ENCODE peak calls at places on chromosomes 6 and 20, in eight cellular contexts. E, P, S, K, W, H, J and C are unnamed samples.

GRCh38 chr20:373171-373890 is 7.2 kb upstream of the TRIB3 start:
- DNase-seq in E (no peak), P (no peak), S (peak), K (peak), W (peak), H (peak), J (no peak), C (no peak)

GRCh38 chr6:66558189-66558588 is 851.2 kb upstream of the EYS start:
- DNase-seq in E (no peak), P (no peak), S (no peak), K (peak), W (no peak), H (no peak), J (no peak), C (no peak)

GRCh38 chr6:113457156-113457555 is 400.0 kb upstream of the MARCKS start:
- DNase-seq in E (no peak), P (peak), S (peak), K (no peak), W (no peak), H (no peak), J (no peak), C (no peak)

GRCh38 chr6:13990830-13991229 is 66.1 kb downstream of the RNF182 start:
- DNase-seq in E (no peak), P (no peak), S (no peak), K (no peak), W (no peak), H (no peak), J (no peak), C (no peak)

GRCh38 chr20:41221614-41222218 is 84.4 kb downstream of the PLCG1 start:
- DNase-seq in E (no peak), P (no peak), S (no peak), K (no peak), W (no peak), H (no peak), J (no peak), C (no peak)

GRCh38 chr6:143673638-143674037 is 4.1 kb upstream of the PHACTR2 start:
- DNase-seq in E (no peak), P (no peak), S (peak), K (peak), W (no peak), H (no peak), J (peak), C (no peak)

GRCh38 chr20:46857061-46857831 is 37.4 kb upstream of the EYA2 start:
- DNase-seq in E (no peak), P (no peak), S (no peak), K (no peak), W (no peak), H (no peak), J (no peak), C (no peak)

GRCh38 chr6:52317841-52318581 is 33.5 kb upstream of the MCM3 start:
- DNase-seq in E (no peak), P (no peak), S (no peak), K (peak), W (no peak), H (no peak), J (no peak), C (no peak)

GRCh38 chr6:137579612-137580011 is 85.4 kb upstream of the OLIG3 start:
- DNase-seq in E (no peak), P (no peak), S (no peak), K (no peak), W (no peak), H (no peak), J (no peak), C (no peak)

GRCh38 chr6:16363749-16364148 is 125.4 kb downstream of the GMPR start:
- DNase-seq in E (no peak), P (no peak), S (no peak), K (no peak), W (no peak), H (no peak), J (no peak), C (no peak)

GRCh38 chr6:37565267-37566208 is 65.8 kb upstream of the CCDC167 start:
- DNase-seq in E (no peak), P (no peak), S (peak), K (no peak), W (peak), H (peak), J (no peak), C (no peak)

GRCh38 chr6:40480678-40481077 is 106.5 kb downstream of the LRFN2 start:
- DNase-seq in E (no peak), P (no peak), S (no peak), K (no peak), W (no peak), H (no peak), J (no peak), C (no peak)

GRCh38 chr20:47319517-47320252 is 36.8 kb downstream of the ZMYND8 start:
- DNase-seq in E (peak), P (peak), S (peak), K (no peak), W (peak), H (no peak), J (peak), C (no peak)

GRCh38 chr6:55239099-55239498 is 64.8 kb downstream of the HCRTR2 start:
- DNase-seq in E (no peak), P (no peak), S (peak), K (no peak), W (no peak), H (no peak), J (no peak), C (peak)

GRCh38 chr6:151962246-151962846 is 154.9 kb downstream of the ESR1 start:
- DNase-seq in E (no peak), P (no peak), S (no peak), K (peak), W (no peak), H (no peak), J (no peak), C (no peak)

GRCh38 chr6:89581669-89582068 is 56.9 kb downstream of the LYRM2 start:
- DNase-seq in E (no peak), P (no peak), S (no peak), K (no peak), W (no peak), H (no peak), J (no peak), C (no peak)

GRCh38 chr6:4401408-4402367 is 266.3 kb upstream of the ECI2 start:
- DNase-seq in E (no peak), P (no peak), S (peak), K (no peak), W (no peak), H (no peak), J (no peak), C (no peak)

GRCh38 chr20:47358672-47359532 is 2.4 kb upstream of the ZMYND8 start:
- DNase-seq in E (peak), P (peak), S (peak), K (peak), W (peak), H (peak), J (peak), C (no peak)

GRCh38 chr6:23663652-23664051 is 462.4 kb upstream of the NRSN1 start:
- DNase-seq in E (no peak), P (no peak), S (no peak), K (no peak), W (no peak), H (peak), J (no peak), C (no peak)

GRCh38 chr6:44409207-44409796 is 21.8 kb downstream of the CDC5L start:
- DNase-seq in E (no peak), P (no peak), S (no peak), K (no peak), W (no peak), H (no peak), J (no peak), C (no peak)

GRCh38 chr6:129050086-129050485 is 167.1 kb downstream of the LAMA2 start:
- DNase-seq in E (no peak), P (no peak), S (no peak), K (no peak), W (no peak), H (no peak), J (no peak), C (no peak)

GRCh38 chr6:105209950-105210706 is 30.3 kb upstream of the POPDC3 start:
- DNase-seq in E (no peak), P (no peak), S (peak), K (peak), W (peak), H (no peak), J (no peak), C (no peak)

GRCh38 chr6:37130704-37131103 is 39.2 kb upstream of the PIM1 start:
- DNase-seq in E (peak), P (peak), S (peak), K (peak), W (no peak), H (no peak), J (peak), C (no peak)

GRCh38 chr20:58048096-58048702 is 180.3 kb downstream of the ANKRD60 start:
- DNase-seq in E (peak), P (no peak), S (peak), K (peak), W (peak), H (no peak), J (no peak), C (peak)

GRCh38 chr6:21208796-21209186 is 384.8 kb upstream of the SOX4 start:
- DNase-seq in E (no peak), P (no peak), S (no peak), K (no peak), W (no peak), H (no peak), J (no peak), C (no peak)

GRCh38 chr6:122995930-122996796 is at the start of gene CLVS2:
- DNase-seq in E (no peak), P (peak), S (no peak), K (no peak), W (peak), H (peak), J (no peak), C (no peak)

GRCh38 chr6:120604510-120604909 is 729.8 kb downstream of the TBC1D32 start:
- DNase-seq in E (no peak), P (no peak), S (no peak), K (no peak), W (no peak), H (no peak), J (no peak), C (no peak)

GRCh38 chr20:37042986-37043972 is 52.5 kb downstream of the RBL1 start:
- DNase-seq in E (no peak), P (no peak), S (no peak), K (no peak), W (no peak), H (no peak), J (no peak), C (no peak)

GRCh38 chr6:35731414-35731735 is 5.5 kb upstream of the ARMC12 start:
- DNase-seq in E (peak), P (peak), S (peak), K (peak), W (peak), H (peak), J (peak), C (no peak)

GRCh38 chr6:13507306-13507855 is 20.0 kb upstream of the GFOD1 start:
- DNase-seq in E (no peak), P (no peak), S (no peak), K (no peak), W (no peak), H (no peak), J (no peak), C (no peak)

GRCh38 chr6:14953806-14954205 is 292.1 kb upstream of the JARID2 start:
- DNase-seq in E (no peak), P (no peak), S (no peak), K (no peak), W (no peak), H (no peak), J (no peak), C (no peak)

GRCh38 chr6:14286144-14286543 is 168.6 kb downstream of the CD83 start:
- DNase-seq in E (no peak), P (no peak), S (no peak), K (no peak), W (no peak), H (no peak), J (no peak), C (no peak)

GRCh38 chr6:106744781-106745180 is 115.4 kb downstream of the QRSL1 start:
- DNase-seq in E (no peak), P (no peak), S (no peak), K (no peak), W (no peak), H (no peak), J (no peak), C (no peak)

GRCh38 chr20:406200-407096 is 1.7 kb upstream of the RBCK1 start:
- DNase-seq in E (no peak), P (no peak), S (no peak), K (no peak), W (no peak), H (no peak), J (no peak), C (no peak)

GRCh38 chr20:2658414-2659354 is 5.3 kb downstream of the IDH3B start:
- DNase-seq in E (no peak), P (no peak), S (no peak), K (peak), W (peak), H (no peak), J (no peak), C (no peak)
- TF ChIP-seq POLR2AphosphoS5 in E (no peak), P (no peak), S (peak), K (peak), W (no peak), H (peak), J (no peak), C (peak)

DNA sequence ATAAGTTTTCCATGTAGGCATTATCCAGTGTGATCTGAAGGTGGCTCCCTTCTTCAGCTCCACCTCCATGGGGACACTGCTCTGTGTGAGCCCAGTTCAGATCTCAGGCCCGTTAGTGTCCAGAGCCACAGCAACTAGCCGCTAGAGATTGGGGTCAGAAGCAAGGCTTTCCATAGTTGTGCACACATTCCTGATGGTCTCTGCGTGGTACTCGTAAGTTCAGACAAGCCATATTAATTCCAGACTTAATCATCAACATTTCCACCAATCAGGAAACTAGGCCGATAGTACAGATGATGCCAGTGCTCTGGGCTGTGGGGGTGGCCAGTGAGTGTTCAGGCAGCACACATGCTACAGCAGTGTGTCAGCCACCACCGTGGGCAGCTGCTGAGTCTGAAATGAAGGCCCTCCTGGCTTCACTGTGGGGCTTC is 17.5 kb upstream of the SYNCRIP start:
- DNase-seq in E (no peak), P (no peak), S (no peak), K (peak), W (peak), H (peak), J (no peak), C (no peak)
- H3K4me3 ChIP-seq in E (no peak), P (no peak), S (no peak), K (peak), W (no peak), H (peak), J (no peak), C (no peak)

DNA sequence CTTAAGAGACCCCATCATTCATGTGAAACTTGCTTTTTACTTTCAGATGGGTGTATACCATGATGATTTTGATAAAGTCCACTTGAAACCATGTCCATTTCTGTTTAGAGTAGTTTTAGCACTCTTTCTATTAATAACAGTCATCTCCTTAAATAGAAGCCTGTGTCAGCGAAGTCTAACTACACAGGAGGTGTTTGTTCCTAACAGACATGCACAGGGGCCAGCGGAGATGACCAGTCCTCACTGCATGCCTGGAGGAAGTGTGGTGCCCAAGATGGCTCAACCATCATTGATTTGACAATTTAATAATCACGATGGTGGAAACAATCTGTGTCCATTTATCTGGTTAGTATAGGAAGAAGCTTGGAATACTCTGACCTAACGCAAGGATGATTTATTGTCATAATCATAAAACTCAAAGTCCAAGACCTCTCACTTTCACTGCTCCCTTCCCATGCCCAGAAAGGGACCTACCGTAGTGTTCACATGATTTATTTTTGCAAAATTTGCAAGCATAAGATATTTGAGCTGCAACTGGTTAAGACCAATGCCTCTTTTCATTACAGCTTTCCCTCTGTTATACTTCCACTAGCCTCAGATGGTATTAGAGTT is 31.0 kb upstream of the CLIC5 start:
- DNase-seq in E (no peak), P (no peak), S (no peak), K (no peak), W (no peak), H (no peak), J (no peak), C (no peak)
- TF ChIP-seq POLR2AphosphoS5 in E (no peak), P (no peak), S (no peak), K (no peak), W (no peak), H (no peak), J (no peak), C (no peak)

DNA sequence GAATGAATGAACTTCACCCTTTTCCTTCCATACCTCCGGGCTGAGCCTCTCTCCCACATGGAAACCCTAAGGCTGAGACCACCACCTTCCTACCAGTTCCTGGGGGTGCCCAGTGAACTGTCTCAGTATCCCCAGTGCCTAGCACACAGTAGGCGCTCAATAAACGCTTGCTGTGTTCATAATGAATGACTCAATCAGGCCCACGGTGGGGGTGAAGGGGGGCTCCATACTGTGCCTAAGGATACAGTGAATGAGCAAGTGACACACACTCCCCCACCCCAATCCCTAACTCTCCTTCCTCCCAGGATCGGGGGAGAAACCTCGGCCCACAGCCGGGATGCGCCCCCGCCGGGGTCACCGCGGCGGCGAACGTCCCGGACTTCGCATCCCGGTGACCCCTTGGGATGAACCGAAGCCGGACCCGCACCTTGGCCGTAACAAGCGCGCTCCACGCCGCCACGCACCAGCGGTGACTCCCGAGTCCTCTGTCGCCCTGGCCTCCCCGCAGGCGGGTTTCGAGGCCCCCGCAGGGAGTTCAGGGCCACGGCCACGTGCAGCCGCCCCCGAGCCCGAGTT is 592 bp downstream of the KCNG1 start:
- DNase-seq in E (no peak), P (no peak), S (no peak), K (no peak), W (no peak), H (no peak), J (no peak), C (no peak)
- H3K4me3 ChIP-seq in E (peak), P (peak), S (no peak), K (peak), W (peak), H (peak), J (peak), C (peak)

DNA sequence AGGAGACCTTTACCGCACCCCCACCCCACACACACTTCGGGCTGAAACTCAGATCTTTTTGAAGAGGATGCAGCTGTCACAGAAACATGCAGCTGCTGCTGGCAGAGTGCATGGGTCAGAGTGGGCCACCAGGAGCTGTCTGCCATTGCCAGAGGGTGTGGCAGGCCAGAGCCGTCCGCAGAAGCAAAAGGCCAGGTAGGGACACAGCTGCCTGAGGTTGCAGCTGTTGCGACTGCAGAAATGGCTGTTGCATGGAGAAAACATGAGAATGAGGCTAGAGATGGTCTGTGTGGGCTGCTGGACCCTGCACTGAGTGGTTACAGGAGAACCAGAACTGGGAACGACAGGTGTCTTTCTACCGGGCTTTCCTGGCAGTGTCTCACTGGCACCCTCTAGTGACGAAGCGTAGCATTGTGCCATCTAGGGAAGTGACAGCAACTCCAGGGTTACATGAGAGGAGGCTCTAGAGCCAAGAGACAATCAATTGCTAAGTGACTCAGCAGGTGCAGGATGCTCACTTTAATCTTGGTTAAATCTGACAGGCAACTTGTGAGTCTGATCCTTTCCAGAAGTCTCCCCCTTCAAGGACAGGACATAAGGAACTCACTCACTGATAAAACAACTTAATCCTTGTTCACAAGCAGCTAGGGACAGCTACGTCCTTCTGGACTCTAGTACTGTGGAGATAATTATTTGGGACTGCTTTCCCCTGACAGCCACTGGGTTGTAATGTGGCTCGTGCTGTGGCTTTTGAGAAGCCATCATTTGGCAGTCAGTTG is 29.1 kb upstream of the SERPINB9 start:
- DNase-seq in E (peak), P (peak), S (peak), K (peak), W (peak), H (peak), J (peak), C (peak)
- TF ChIP-seq POLR2AphosphoS5 in E (peak), P (no peak), S (no peak), K (no peak), W (peak), H (peak), J (no peak), C (no peak)

GRCh38 chr6:72262254-72262653 is 359.6 kb upstream of the KCNQ5 start:
- DNase-seq in E (no peak), P (no peak), S (peak), K (no peak), W (no peak), H (no peak), J (no peak), C (no peak)

GRCh38 chr6:72260489-72260888 is 361.4 kb upstream of the KCNQ5 start:
- DNase-seq in E (no peak), P (no peak), S (peak), K (no peak), W (no peak), H (no peak), J (no peak), C (no peak)

GRCh38 chr6:72267470-72267869 is 354.4 kb upstream of the KCNQ5 start:
- DNase-seq in E (no peak), P (no peak), S (no peak), K (no peak), W (no peak), H (no peak), J (no peak), C (no peak)

GRCh38 chr6:72261554-72261953 is 360.3 kb upstream of the KCNQ5 start:
- DNase-seq in E (no peak), P (no peak), S (no peak), K (no peak), W (no peak), H (no peak), J (no peak), C (no peak)
- H3K4me3 ChIP-seq in E (no peak), P (no peak), S (no peak), K (no peak), W (no peak), H (no peak), J (no peak), C (no peak)